ENCODE peak calls at places on chromosomes 12 and 14, in nine cellular contexts. S is body of pancreas, P is GM23248, A is testis, Q is Panc1, R is lower lobe of right lung, F is spleen, X is BE2C, B is Karpas-422. J is an unnamed sample.

GRCh38 chr14:103858063-103858820 is 10.9 kb upstream of the PPP1R13B start:
- DNase-seq in P (no peak), Q (no peak), S (no peak), A (no peak), X (no peak), R (peak; percentile 38), F (peak; percentile 69), B (no peak), J (no peak)

GRCh38 chr12:31585271-31585670 is 5.7 kb downstream of the DENND5B start:
- DNase-seq in F (no peak), S (no peak), B (no peak), A (no peak), R (no peak), X (no peak), P (peak; percentile 70), Q (no peak), J (no peak)

GRCh38 chr14:91144425-91145145 is 30.7 kb downstream of the DGLUCY start:
- DNase-seq in X (no peak), B (no peak), R (no peak), A (no peak), Q (no peak), F (no peak), S (no peak), P (peak; percentile 56), J (no peak)

GRCh38 chr12:64780220-64780530 is 21.0 kb upstream of the GNS start:
- DNase-seq in R (no peak), A (no peak), F (no peak), S (no peak), P (no peak), B (no peak), X (no peak), Q (no peak), J (no peak)

GRCh38 chr14:41285193-41285748 is 321.4 kb upstream of the LRFN5 start:
- DNase-seq in B (peak; percentile 64), S (peak; percentile 14), P (peak; percentile 30), X (no peak), Q (no peak), F (no peak), A (peak; percentile 80), R (no peak), J (no peak)

GRCh38 chr14:54772451-54772881 is 130.2 kb downstream of the GCH1 start:
- DNase-seq in Q (peak; percentile 22), F (no peak), R (no peak), X (no peak), B (no peak), S (no peak), P (peak; percentile 73), A (no peak), J (no peak)

GRCh38 chr12:117277875-117278274 is 83.6 kb downstream of the NOS1 start:
- DNase-seq in B (no peak), A (no peak), Q (no peak), R (no peak), P (no peak), X (no peak), S (no peak), F (no peak), J (no peak)

GRCh38 chr12:113678222-113678621 is 206.6 kb upstream of the LHX5 start:
- DNase-seq in P (peak; percentile 18), R (no peak), F (no peak), S (no peak), A (no peak), B (no peak), X (no peak), Q (no peak), J (no peak)

GRCh38 chr12:119594399-119594730 is 791 bp downstream of the TMEM233 start:
- DNase-seq in F (no peak), X (no peak), P (peak; percentile 7), R (no peak), B (peak; percentile 27), A (no peak), Q (no peak), S (no peak), J (no peak)

GRCh38 chr12:55194382-55194781 is 26.4 kb upstream of the OR10A7 start:
- DNase-seq in X (no peak), P (no peak), S (no peak), F (no peak), B (no peak), Q (no peak), A (no peak), R (no peak), J (no peak)

GRCh38 chr14:99217556-99217955 is 54.4 kb downstream of the BCL11B start:
- DNase-seq in S (no peak), P (no peak), R (no peak), A (no peak), F (no peak), Q (no peak), B (no peak), X (no peak), J (no peak)

GRCh38 chr12:132407525-132407924 is 78.1 kb upstream of the GALNT9 start:
- DNase-seq in S (no peak), R (no peak), P (peak; percentile 22), F (no peak), A (peak; percentile 34), X (no peak), Q (no peak), B (no peak), J (no peak)

GRCh38 chr12:78057075-78057474 is 226.4 kb downstream of the NAV3 start:
- DNase-seq in S (no peak), P (no peak), B (no peak), Q (no peak), F (no peak), X (no peak), A (no peak), R (no peak), J (no peak)

GRCh38 chr14:50846171-50846880 is 15.4 kb upstream of the NIN start:
- DNase-seq in F (no peak), X (no peak), S (no peak), P (peak; percentile 94), A (no peak), R (no peak), Q (no peak), B (no peak), J (no peak)

DNA sequence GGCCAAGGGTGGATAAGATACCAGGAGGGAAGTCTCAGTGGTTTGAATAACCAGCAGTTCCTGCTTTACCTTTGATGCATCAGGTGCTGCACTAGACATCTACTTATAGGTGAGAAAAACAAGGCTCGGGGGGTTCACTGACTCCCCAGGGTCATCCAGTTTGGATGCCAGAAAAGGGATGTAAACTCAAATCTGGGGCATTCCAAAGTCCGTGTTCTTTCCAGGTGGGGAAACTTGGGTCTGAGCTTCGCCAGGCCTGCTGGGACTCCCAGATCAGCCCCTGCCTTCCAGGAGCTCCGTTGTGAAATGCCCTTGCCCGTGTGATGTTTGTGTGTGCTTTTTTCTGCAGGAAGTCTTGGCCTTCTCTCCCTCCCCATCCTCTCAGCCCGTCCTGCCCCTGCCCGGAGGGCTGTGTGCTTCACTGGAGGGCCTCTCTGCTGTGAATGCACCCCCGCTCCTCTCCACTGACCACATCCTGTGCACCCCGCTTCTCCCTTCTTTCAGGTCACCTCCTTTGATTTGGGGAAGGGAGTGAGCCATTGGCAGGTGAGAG is 42.1 kb downstream of the TSPAN9 start:
- DNase-seq in B (no peak), R (no peak), X (no peak), A (no peak), S (no peak), P (no peak), F (no peak), Q (no peak), J (no peak)
- H3K4me1 ChIP-seq in B (no peaks in the 10 kb centered on the region), R (peaks cover 64% of the 10 kb centered on the region), X (peaks cover 11% of the 10 kb centered on the region), A (peaks cover 28% of the 10 kb centered on the region), S (peaks cover 38% of the 10 kb centered on the region), P (peaks cover 46% of the 10 kb centered on the region), F (peaks cover 67% of the 10 kb centered on the region), Q (no peaks in the 10 kb centered on the region), J (peaks cover 76% of the 10 kb centered on the region)

DNA sequence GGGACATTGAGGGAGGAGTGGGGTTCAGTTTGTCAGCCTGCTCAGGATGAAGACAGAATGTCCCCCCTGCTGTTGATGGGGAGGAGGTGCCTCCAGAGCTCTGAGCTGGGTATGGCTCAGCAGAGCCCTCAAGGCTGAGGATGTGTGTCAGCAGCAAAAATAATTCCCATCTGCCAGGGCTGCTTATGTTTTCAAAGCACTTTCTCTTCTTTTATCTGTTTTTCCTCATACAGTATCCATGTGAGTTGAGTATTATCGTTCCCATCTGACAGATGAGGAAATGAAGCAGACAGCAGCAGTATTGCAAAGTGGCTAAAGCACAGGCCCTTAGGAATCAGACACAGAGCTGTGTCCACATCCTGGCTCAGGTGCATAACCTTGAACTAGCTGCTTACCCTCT is 94.1 kb downstream of the SLC8A3 start:
- DNase-seq in X (no peak), P (no peak), S (no peak), R (no peak), B (no peak), Q (no peak), A (no peak), F (no peak), J (no peak)
- H3K27me3 ChIP-seq in X (peaks cover 8% of the 10 kb centered on the region), P (peaks cover 3% of the 10 kb centered on the region), S (no peaks in the 10 kb centered on the region), R (peaks cover 64% of the 10 kb centered on the region), B (no peaks in the 10 kb centered on the region), Q (peaks cover 7% of the 10 kb centered on the region), A (no peaks in the 10 kb centered on the region), F (peaks cover 4% of the 10 kb centered on the region), J (no peaks in the 10 kb centered on the region)

GRCh38 chr14:51872396-51872795 is 12.0 kb downstream of the GNG2 start:
- DNase-seq in B (no peak), S (no peak), P (no peak), Q (no peak), F (no peak), R (no peak), X (peak; percentile 33), A (no peak), J (no peak)

GRCh38 chr14:51869426-51870113 is 9.2 kb downstream of the GNG2 start:
- DNase-seq in X (no peak), S (no peak), R (no peak), B (peak; percentile 68), F (no peak), P (no peak), Q (no peak), A (no peak), J (no peak)

GRCh38 chr14:51871846-51872245 is 11.4 kb downstream of the GNG2 start:
- DNase-seq in P (no peak), S (no peak), B (peak; percentile 62), F (no peak), X (no peak), Q (no peak), R (no peak), A (no peak), J (no peak)

GRCh38 chr14:51868405-51868804 is 8.0 kb downstream of the GNG2 start:
- DNase-seq in X (no peak), Q (no peak), P (no peak), B (peak; percentile 53), S (no peak), F (no peak), R (no peak), A (no peak), J (no peak)

GRCh38 chr14:51870620-51871019 is 10.2 kb downstream of the GNG2 start:
- DNase-seq in X (no peak), S (no peak), P (no peak), A (no peak), R (no peak), B (peak; percentile 55), F (no peak), Q (no peak), J (no peak)
- H3K4me1 ChIP-seq in X (peaks cover 23% of the 10 kb centered on the region), S (no peaks in the 10 kb centered on the region), P (peaks cover 19% of the 10 kb centered on the region), A (peaks cover 4% of the 10 kb centered on the region), R (peaks cover 6% of the 10 kb centered on the region), B (peaks cover 96% of the 10 kb centered on the region), F (peaks cover 99% of the 10 kb centered on the region), Q (no peaks in the 10 kb centered on the region), J (peaks cover 27% of the 10 kb centered on the region)

DNA sequence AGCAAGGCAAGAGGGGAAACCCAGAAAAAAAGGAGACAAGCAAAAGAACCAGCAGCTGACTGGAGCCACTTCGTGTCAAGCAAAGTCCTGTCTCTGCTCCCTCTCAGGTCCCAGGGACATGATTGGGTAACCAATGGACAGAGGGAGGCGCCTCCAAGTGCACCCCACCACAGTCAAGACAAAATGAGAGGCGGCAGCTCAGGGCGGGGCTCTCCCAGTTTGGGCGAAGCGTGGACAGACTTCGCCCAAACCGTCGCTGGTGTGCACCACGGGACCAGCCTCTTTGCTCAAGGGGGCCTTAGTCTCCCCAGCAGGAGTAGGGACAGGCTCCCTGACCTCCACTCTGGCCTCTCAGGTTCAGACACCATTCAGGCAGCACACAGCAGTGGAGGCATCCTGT is 1.5 kb upstream of the BEGAIN start:
- DNase-seq in F (peak; percentile 54), X (peak; percentile 3), A (no peak), P (no peak), S (no peak), B (no peak), R (peak; percentile 29), Q (no peak), J (no peak)
- H3K27me3 ChIP-seq in F (peaks cover 40% of the 10 kb centered on the region), X (no peaks in the 10 kb centered on the region), A (no peaks in the 10 kb centered on the region), P (peaks cover 21% of the 10 kb centered on the region), S (no peaks in the 10 kb centered on the region), B (no peaks in the 10 kb centered on the region), R (peaks cover 53% of the 10 kb centered on the region), Q (no peaks in the 10 kb centered on the region), J (peaks cover 6% of the 10 kb centered on the region)